ENCODE peak calls at places on chromosome 16, in eight cellular contexts. E, X, V, C, K, L, P and G are unnamed samples.

GRCh38 chr16:84571010-84571409 is 46.9 kb downstream of the COTL1 start:
- DNase-seq in E (no peak), X (no peak), V (no peak), C (no peak), K (no peak), L (no peak), P (no peak), G (no peak)

GRCh38 chr16:73878616-73879015 is 418.0 kb upstream of the PSMD7 start:
- DNase-seq in E (no peak), X (no peak), V (no peak), C (no peak), K (peak), L (peak), P (peak), G (no peak)

GRCh38 chr16:2455081-2455845 is 4.6 kb upstream of the TEDC2 start:
- DNase-seq in E (no peak), X (no peak), V (no peak), C (no peak), K (no peak), L (no peak), P (no peak), G (peak)

GRCh38 chr16:72853575-72853974 is 194.4 kb downstream of the ZFHX3 start:
- DNase-seq in E (no peak), X (no peak), V (no peak), C (no peak), K (no peak), L (no peak), P (no peak), G (no peak)

GRCh38 chr16:89115216-89115949 is 21.7 kb downstream of the ACSF3 start:
- DNase-seq in E (no peak), X (peak), V (no peak), C (peak), K (no peak), L (no peak), P (no peak), G (peak)

GRCh38 chr16:16042076-16042475 is 92.7 kb downstream of the ABCC1 start:
- DNase-seq in E (no peak), X (peak), V (no peak), C (no peak), K (peak), L (peak), P (no peak), G (no peak)

GRCh38 chr16:2329532-2329931 is 11.0 kb downstream of the ABCA3 start:
- DNase-seq in E (no peak), X (no peak), V (no peak), C (no peak), K (no peak), L (no peak), P (no peak), G (peak)

GRCh38 chr16:89118361-89119061 is 24.9 kb downstream of the ACSF3 start:
- DNase-seq in E (no peak), X (no peak), V (no peak), C (no peak), K (no peak), L (no peak), P (no peak), G (peak)

GRCh38 chr16:24336491-24336890 is 80.4 kb downstream of the CACNG3 start:
- DNase-seq in E (no peak), X (no peak), V (no peak), C (no peak), K (no peak), L (no peak), P (no peak), G (no peak)

GRCh38 chr16:3202903-3203539 is 15.0 kb downstream of the OR1F1 start:
- DNase-seq in E (no peak), X (no peak), V (no peak), C (no peak), K (no peak), L (no peak), P (no peak), G (no peak)

GRCh38 chr16:63617990-63618763 is 1503.7 kb downstream of the CDH11 start:
- DNase-seq in E (no peak), X (peak), V (no peak), C (peak), K (no peak), L (no peak), P (peak), G (no peak)

GRCh38 chr16:58511933-58512815 is 3.1 kb upstream of the SETD6 start:
- DNase-seq in E (peak), X (peak), V (peak), C (peak), K (no peak), L (peak), P (peak), G (peak)

GRCh38 chr16:85984211-85984880 is 85.4 kb downstream of the IRF8 start:
- DNase-seq in E (no peak), X (no peak), V (peak), C (no peak), K (no peak), L (no peak), P (no peak), G (no peak)

GRCh38 chr16:52405441-52405840 is 141.5 kb downstream of the TOX3 start:
- DNase-seq in E (no peak), X (no peak), V (no peak), C (no peak), K (no peak), L (no peak), P (no peak), G (no peak)

GRCh38 chr16:11224096-11224893 is 31.7 kb downstream of the SOCS1 start:
- DNase-seq in E (peak), X (peak), V (no peak), C (peak), K (no peak), L (no peak), P (no peak), G (no peak)

GRCh38 chr16:87207509-87207908 is 109.7 kb downstream of the C16orf95 start:
- DNase-seq in E (no peak), X (no peak), V (no peak), C (no peak), K (peak), L (no peak), P (peak), G (no peak)

GRCh38 chr16:228151-228855 is 946 bp downstream of the LUC7L start:
- DNase-seq in E (no peak), X (no peak), V (no peak), C (no peak), K (no peak), L (peak), P (peak), G (no peak)

GRCh38 chr16:19410435-19411153 is 7.1 kb upstream of the TMC5 start:
- DNase-seq in E (no peak), X (no peak), V (peak), C (no peak), K (no peak), L (peak), P (peak), G (no peak)

GRCh38 chr16:28180660-28181556 is 30.9 kb downstream of the XPO6 start:
- DNase-seq in E (no peak), X (no peak), V (no peak), C (no peak), K (no peak), L (no peak), P (no peak), G (no peak)

GRCh38 chr16:2968738-2969544 is at the start of gene PAQR4:
- DNase-seq in E (peak), X (peak), V (peak), C (peak), K (peak), L (peak), P (peak), G (peak)

GRCh38 chr16:84330685-84331050 is 36.0 kb downstream of the WFDC1 start:
- DNase-seq in E (no peak), X (no peak), V (no peak), C (no peak), K (no peak), L (no peak), P (no peak), G (no peak)

GRCh38 chr16:77273-77806 is 685 bp upstream of the MPG start:
- DNase-seq in E (peak), X (peak), V (peak), C (no peak), K (no peak), L (peak), P (peak), G (peak)

GRCh38 chr16:49262501-49262900 is 19.1 kb downstream of the CBLN1 start:
- DNase-seq in E (no peak), X (no peak), V (no peak), C (no peak), K (no peak), L (no peak), P (no peak), G (no peak)

GRCh38 chr16:35305476-35305875 is 1846.1 kb downstream of the TP53TG3F start:
- DNase-seq in E (no peak), X (no peak), V (no peak), C (no peak), K (no peak), L (no peak), P (no peak), G (no peak)

GRCh38 chr16:3637371-3637923 is 17.0 kb upstream of the DNASE1 start:
- DNase-seq in E (no peak), X (no peak), V (peak), C (no peak), K (no peak), L (peak), P (no peak), G (no peak)

GRCh38 chr16:52547001-52547833 is at the start of gene TOX3:
- DNase-seq in E (no peak), X (no peak), V (peak), C (no peak), K (no peak), L (peak), P (no peak), G (no peak)

GRCh38 chr16:50473375-50473945 is 74.7 kb upstream of the NKD1 start:
- DNase-seq in E (no peak), X (no peak), V (peak), C (no peak), K (no peak), L (no peak), P (no peak), G (no peak)

GRCh38 chr16:23182206-23182674 is 305 bp upstream of the SCNN1G start:
- DNase-seq in E (peak), X (peak), V (peak), C (peak), K (peak), L (peak), P (peak), G (peak)

DNA sequence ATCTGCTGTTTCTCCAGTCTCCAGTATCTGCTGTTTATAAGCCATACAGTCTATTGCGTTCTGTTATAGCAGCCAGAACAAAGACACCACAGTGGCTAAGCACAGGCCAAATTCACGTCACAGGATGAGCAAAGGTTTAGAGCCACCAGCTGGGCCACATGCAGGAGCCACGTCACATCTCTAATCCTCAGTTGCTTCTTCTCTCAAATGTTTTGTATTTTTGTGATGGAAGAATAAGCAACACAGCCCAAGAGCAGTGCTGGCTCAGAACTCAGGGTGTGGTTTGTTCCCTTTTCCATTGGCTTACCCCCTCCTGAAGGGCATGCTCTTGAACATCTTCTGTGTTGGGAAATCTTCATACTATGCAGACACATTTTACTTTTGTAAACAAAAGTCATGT is 309.4 kb upstream of the CDH5 start:
- DNase-seq in E (no peak), X (no peak), V (no peak), C (peak), K (no peak), L (no peak), P (no peak), G (no peak)
- H3K4me3 ChIP-seq in E (no peak), X (no peak), V (no peak), C (no peak), K (no peak), L (no peak), P (no peak), G (no peak)

DNA sequence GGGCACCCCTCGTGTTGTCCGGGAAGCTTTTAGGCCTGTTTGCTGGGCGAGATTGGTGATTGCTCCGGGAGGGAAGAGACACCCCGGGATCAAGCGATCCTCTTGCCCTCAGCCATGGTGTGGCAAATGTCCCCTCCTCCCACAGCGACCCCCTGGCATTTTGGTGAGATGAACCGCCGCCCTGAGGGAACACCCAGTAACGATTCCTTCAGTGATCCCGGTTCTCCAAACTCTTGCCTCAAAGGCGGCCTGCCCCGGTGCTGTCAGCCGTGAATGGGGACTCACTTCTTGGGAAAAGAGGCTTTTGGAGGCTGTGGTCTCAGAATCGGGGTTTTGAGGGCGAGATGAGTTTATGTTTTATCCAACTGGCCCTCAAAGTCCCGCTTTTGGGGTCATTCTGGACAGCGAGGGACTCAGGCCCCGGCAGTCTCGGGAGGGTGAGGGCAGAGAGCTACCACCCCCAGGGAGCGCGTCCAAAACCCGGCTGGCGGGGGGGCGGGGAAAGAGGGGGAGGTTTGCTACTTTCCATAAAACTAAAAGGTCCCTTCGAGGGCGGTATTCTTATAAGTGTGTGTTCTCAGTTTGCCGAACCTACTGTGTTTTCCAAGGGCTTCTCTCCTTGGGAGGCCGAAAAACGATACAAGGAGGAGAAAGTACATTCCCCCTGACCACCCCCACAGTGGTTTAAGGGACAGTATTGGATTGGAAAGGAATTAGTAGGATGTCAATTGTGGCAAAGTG is 232.7 kb downstream of the MRTFB start:
- DNase-seq in E (peak), X (no peak), V (no peak), C (no peak), K (no peak), L (no peak), P (no peak), G (no peak)
- H3K4me3 ChIP-seq in E (peak), X (peak), V (no peak), C (peak), K (peak), L (peak), P (peak), G (peak)

DNA sequence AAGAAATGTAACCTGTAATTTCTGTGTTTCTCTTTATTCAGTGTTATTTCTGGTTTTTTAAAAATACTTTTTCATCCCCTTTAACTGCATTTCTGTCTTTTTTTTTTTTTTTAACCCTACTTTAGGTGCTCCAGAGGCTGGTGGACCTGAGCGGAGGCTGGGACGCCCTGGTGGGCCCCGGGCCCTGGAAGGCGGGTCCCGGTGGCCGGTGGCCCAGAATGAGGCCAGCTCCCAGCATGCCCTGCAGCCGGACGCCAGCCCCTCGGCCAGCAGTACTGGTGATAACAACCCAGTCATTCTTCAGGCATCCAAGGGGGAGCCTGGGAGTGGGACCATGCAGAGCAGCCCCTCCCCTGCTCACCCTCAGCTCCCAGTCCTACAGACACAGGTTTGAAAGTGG is 1.5 kb downstream of the SRCAP start:
- DNase-seq in E (no peak), X (peak), V (no peak), C (no peak), K (no peak), L (peak), P (no peak), G (no peak)
- H3K4me3 ChIP-seq in E (no peak), X (no peak), V (no peak), C (no peak), K (no peak), L (no peak), P (peak), G (no peak)

GRCh38 chr16:79188115-79188779 is 412.3 kb downstream of the MAF start:
- DNase-seq in E (no peak), X (no peak), V (no peak), C (no peak), K (no peak), L (no peak), P (no peak), G (no peak)
- H3K4me3 ChIP-seq in E (no peak), X (no peak), V (no peak), C (no peak), K (no peak), L (no peak), P (no peak), G (no peak)